ENCODE peak calls at places on chromosomes 6 and 20, in six cellular contexts. One of them, this sample, is unnamed.

GRCh38 chr6:149337330-149337729 is 19.8 kb downstream of the TAB2 start:
- DNase-seq in body of pancreas: no peak
- DNase-seq in nephron progenitor cell: no peak
- DNase-seq in CD4-positive, alpha-beta T cell: no peak
- DNase-seq in neural crest cell: no peak
- DNase-seq in MCF 10A: no peak
- DNase-seq in this sample: no peak

GRCh38 chr6:165834613-165835259 is 171.7 kb upstream of the PDE10A start:
- DNase-seq in body of pancreas: peak
- DNase-seq in nephron progenitor cell: no peak
- DNase-seq in CD4-positive, alpha-beta T cell: no peak
- DNase-seq in neural crest cell: no peak
- DNase-seq in MCF 10A: peak
- DNase-seq in this sample: no peak

GRCh38 chr6:10968776-10969175 is 75.3 kb downstream of the ELOVL2 start:
- DNase-seq in body of pancreas: no peak
- DNase-seq in nephron progenitor cell: no peak
- DNase-seq in CD4-positive, alpha-beta T cell: no peak
- DNase-seq in neural crest cell: no peak
- DNase-seq in MCF 10A: no peak
- DNase-seq in this sample: no peak

GRCh38 chr6:39137235-39137634 is 22.2 kb upstream of the SAYSD1 start:
- DNase-seq in body of pancreas: peak
- DNase-seq in nephron progenitor cell: peak
- DNase-seq in CD4-positive, alpha-beta T cell: peak
- DNase-seq in neural crest cell: peak
- DNase-seq in MCF 10A: peak
- DNase-seq in this sample: no peak

GRCh38 chr6:3749991-3750323 is 1.6 kb downstream of the PXDC1 start:
- DNase-seq in body of pancreas: peak
- DNase-seq in nephron progenitor cell: no peak
- DNase-seq in CD4-positive, alpha-beta T cell: no peak
- DNase-seq in neural crest cell: no peak
- DNase-seq in MCF 10A: peak
- DNase-seq in this sample: no peak

GRCh38 chr20:52828199-52828598 is 144.0 kb upstream of the TSHZ2 start:
- DNase-seq in body of pancreas: no peak
- DNase-seq in nephron progenitor cell: no peak
- DNase-seq in CD4-positive, alpha-beta T cell: no peak
- DNase-seq in neural crest cell: no peak
- DNase-seq in MCF 10A: no peak
- DNase-seq in this sample: no peak

GRCh38 chr20:5113615-5113986 is 6.2 kb downstream of the PCNA start:
- DNase-seq in body of pancreas: no peak
- DNase-seq in nephron progenitor cell: no peak
- DNase-seq in CD4-positive, alpha-beta T cell: no peak
- DNase-seq in neural crest cell: no peak
- DNase-seq in MCF 10A: no peak
- DNase-seq in this sample: no peak

GRCh38 chr20:14963262-14963663 is 625.9 kb upstream of the FLRT3 start:
- DNase-seq in body of pancreas: no peak
- DNase-seq in nephron progenitor cell: no peak
- DNase-seq in CD4-positive, alpha-beta T cell: no peak
- DNase-seq in neural crest cell: no peak
- DNase-seq in MCF 10A: peak
- DNase-seq in this sample: no peak

GRCh38 chr6:3068329-3069223 is at the start of gene RIPK1:
- DNase-seq in body of pancreas: peak
- DNase-seq in nephron progenitor cell: peak
- DNase-seq in CD4-positive, alpha-beta T cell: peak
- DNase-seq in neural crest cell: peak
- DNase-seq in MCF 10A: peak
- DNase-seq in this sample: peak

GRCh38 chr6:141202641-141203040 is 930.1 kb upstream of the GJE1 start:
- DNase-seq in body of pancreas: no peak
- DNase-seq in nephron progenitor cell: no peak
- DNase-seq in CD4-positive, alpha-beta T cell: no peak
- DNase-seq in neural crest cell: no peak
- DNase-seq in MCF 10A: no peak
- DNase-seq in this sample: no peak

GRCh38 chr6:169370054-169370453 is 116.4 kb upstream of the THBS2 start:
- DNase-seq in body of pancreas: no peak
- DNase-seq in nephron progenitor cell: no peak
- DNase-seq in CD4-positive, alpha-beta T cell: no peak
- DNase-seq in neural crest cell: no peak
- DNase-seq in MCF 10A: peak
- DNase-seq in this sample: no peak

GRCh38 chr6:123467437-123467836 is 169.3 kb downstream of the TRDN start:
- DNase-seq in body of pancreas: no peak
- DNase-seq in nephron progenitor cell: no peak
- DNase-seq in CD4-positive, alpha-beta T cell: no peak
- DNase-seq in neural crest cell: no peak
- DNase-seq in MCF 10A: no peak
- DNase-seq in this sample: no peak

GRCh38 chr6:39923394-39923793 is 10.9 kb downstream of the MOCS1 start:
- DNase-seq in body of pancreas: peak
- DNase-seq in nephron progenitor cell: no peak
- DNase-seq in CD4-positive, alpha-beta T cell: no peak
- DNase-seq in neural crest cell: no peak
- DNase-seq in MCF 10A: peak
- DNase-seq in this sample: no peak

GRCh38 chr6:97524846-97525245 is 241.8 kb upstream of the MMS22L start:
- DNase-seq in body of pancreas: no peak
- DNase-seq in nephron progenitor cell: peak
- DNase-seq in CD4-positive, alpha-beta T cell: no peak
- DNase-seq in neural crest cell: no peak
- DNase-seq in MCF 10A: peak
- DNase-seq in this sample: no peak

DNA sequence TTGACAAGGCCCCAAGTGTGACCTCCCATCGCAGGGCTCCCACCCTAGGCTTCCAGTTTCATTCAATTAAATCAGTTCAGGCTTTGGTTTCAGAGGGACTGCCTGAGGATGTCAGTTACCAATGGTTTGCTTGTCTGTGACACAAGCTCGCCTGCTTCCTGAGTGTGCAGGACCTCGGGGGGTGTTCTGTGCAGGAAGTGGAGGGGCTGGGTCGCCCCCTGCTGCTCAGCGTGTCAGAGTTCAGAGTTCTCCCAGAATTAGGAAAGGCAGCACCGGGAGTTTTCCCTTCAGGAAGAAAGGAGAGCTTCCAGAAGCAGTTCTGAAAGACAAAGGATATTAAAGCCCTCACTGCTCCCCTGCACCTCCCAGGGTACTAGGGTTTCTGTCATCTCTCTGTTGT is 50.8 kb upstream of the TGM3 start:
- DNase-seq in body of pancreas: no peak
- DNase-seq in nephron progenitor cell: peak
- DNase-seq in CD4-positive, alpha-beta T cell: no peak
- DNase-seq in neural crest cell: no peak
- DNase-seq in MCF 10A: no peak
- DNase-seq in this sample: no peak
- TF ChIP-seq CTCF in body of pancreas: no peak
- TF ChIP-seq CTCF in nephron progenitor cell: no peak
- TF ChIP-seq CTCF in CD4-positive, alpha-beta T cell: no peak
- TF ChIP-seq CTCF in neural crest cell: no peak
- TF ChIP-seq CTCF in MCF 10A: no peak
- TF ChIP-seq CTCF in this sample: no peak

DNA sequence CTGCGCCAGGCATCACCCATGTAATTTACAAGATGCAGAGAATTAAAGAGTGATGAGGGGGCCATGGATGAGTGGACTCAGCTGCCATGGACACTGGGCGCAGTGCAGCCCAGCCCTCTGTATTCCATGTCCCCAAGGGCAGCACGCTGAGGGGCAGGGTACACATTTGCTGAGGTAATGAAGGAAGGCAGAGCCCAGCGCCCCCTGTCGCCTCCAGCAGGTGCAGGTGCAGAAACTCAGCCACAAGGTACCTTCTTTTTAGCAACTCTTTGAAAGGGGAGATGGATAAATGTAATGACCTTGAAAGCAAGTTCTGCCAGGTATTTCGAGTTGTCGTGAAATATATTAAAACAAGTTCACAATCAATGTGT is 7.1 kb downstream of the CD93 start:
- DNase-seq in body of pancreas: peak
- DNase-seq in nephron progenitor cell: no peak
- DNase-seq in CD4-positive, alpha-beta T cell: no peak
- DNase-seq in neural crest cell: no peak
- DNase-seq in MCF 10A: no peak
- DNase-seq in this sample: no peak
- TF ChIP-seq CTCF in body of pancreas: no peak
- TF ChIP-seq CTCF in nephron progenitor cell: peak
- TF ChIP-seq CTCF in CD4-positive, alpha-beta T cell: no peak
- TF ChIP-seq CTCF in neural crest cell: peak
- TF ChIP-seq CTCF in MCF 10A: no peak
- TF ChIP-seq CTCF in this sample: peak

GRCh38 chr6:36650848-36651247 is 27.7 kb upstream of the CDKN1A start:
- DNase-seq in body of pancreas: no peak
- DNase-seq in nephron progenitor cell: no peak
- DNase-seq in CD4-positive, alpha-beta T cell: no peak
- DNase-seq in neural crest cell: no peak
- DNase-seq in MCF 10A: no peak
- DNase-seq in this sample: peak
- TF ChIP-seq CTCF in body of pancreas: no peak
- TF ChIP-seq CTCF in nephron progenitor cell: no peak
- TF ChIP-seq CTCF in CD4-positive, alpha-beta T cell: no peak
- TF ChIP-seq CTCF in neural crest cell: no peak
- TF ChIP-seq CTCF in MCF 10A: no peak
- TF ChIP-seq CTCF in this sample: no peak

GRCh38 chr6:158627168-158627939 is 17.2 kb downstream of the DYNLT1 start:
- DNase-seq in body of pancreas: no peak
- DNase-seq in nephron progenitor cell: peak
- DNase-seq in CD4-positive, alpha-beta T cell: no peak
- DNase-seq in neural crest cell: no peak
- DNase-seq in MCF 10A: no peak
- DNase-seq in this sample: no peak

GRCh38 chr6:158630944-158631616 is 13.5 kb downstream of the DYNLT1 start:
- DNase-seq in body of pancreas: no peak
- DNase-seq in nephron progenitor cell: no peak
- DNase-seq in CD4-positive, alpha-beta T cell: no peak
- DNase-seq in neural crest cell: no peak
- DNase-seq in MCF 10A: no peak
- DNase-seq in this sample: no peak

GRCh38 chr6:158628542-158628941 is 16.0 kb downstream of the DYNLT1 start:
- DNase-seq in body of pancreas: no peak
- DNase-seq in nephron progenitor cell: no peak
- DNase-seq in CD4-positive, alpha-beta T cell: no peak
- DNase-seq in neural crest cell: no peak
- DNase-seq in MCF 10A: no peak
- DNase-seq in this sample: no peak

GRCh38 chr6:158627940-158628211 is 16.7 kb downstream of the DYNLT1 start:
- DNase-seq in body of pancreas: no peak
- DNase-seq in nephron progenitor cell: no peak
- DNase-seq in CD4-positive, alpha-beta T cell: no peak
- DNase-seq in neural crest cell: no peak
- DNase-seq in MCF 10A: no peak
- DNase-seq in this sample: no peak

GRCh38 chr6:158629376-158630221 is 14.9 kb downstream of the DYNLT1 start:
- DNase-seq in body of pancreas: peak
- DNase-seq in nephron progenitor cell: peak
- DNase-seq in CD4-positive, alpha-beta T cell: peak
- DNase-seq in neural crest cell: no peak
- DNase-seq in MCF 10A: no peak
- DNase-seq in this sample: no peak
- TF ChIP-seq CTCF in body of pancreas: peak
- TF ChIP-seq CTCF in nephron progenitor cell: peak
- TF ChIP-seq CTCF in CD4-positive, alpha-beta T cell: peak
- TF ChIP-seq CTCF in neural crest cell: no peak
- TF ChIP-seq CTCF in MCF 10A: peak
- TF ChIP-seq CTCF in this sample: peak